ENCODE peak calls at places on chromosome 17, in ten cellular contexts. B, C, P, V, X, M, K, U, A and J are unnamed samples. For H3K36me3, the result is how much of the 10 kb centered on the place peaks cover.

GRCh38 chr17:35540589-35541404 is 3.3 kb upstream of the SLFN12L start:
- DNase-seq in B (no peak), C (peak), P (no peak), V (no peak), X (no peak), M (no peak), K (peak), U (no peak), A (peak), J (no peak)

GRCh38 chr17:42421479-42422332 is 1.4 kb downstream of the CAVIN1 start:
- DNase-seq in B (peak), C (peak), P (no peak), V (peak), X (peak), M (peak), K (peak), U (no peak), A (peak), J (peak)

GRCh38 chr17:73640691-73641090 is 3.6 kb downstream of the SDK2 start:
- DNase-seq in B (no peak), C (peak), P (no peak), V (peak), X (no peak), M (no peak), K (no peak), U (no peak), A (no peak), J (no peak)

GRCh38 chr17:2688351-2689342 is 22.9 kb downstream of the CLUH start:
- DNase-seq in B (no peak), C (no peak), P (no peak), V (peak), X (peak), M (peak), K (no peak), U (no peak), A (peak), J (no peak)

GRCh38 chr17:7889166-7889584 is 586 bp downstream of the CHD3 start:
- DNase-seq in B (peak), C (peak), P (peak), V (peak), X (peak), M (peak), K (peak), U (no peak), A (peak), J (peak)

GRCh38 chr17:50331085-50331791 is 14.7 kb upstream of the XYLT2 start:
- DNase-seq in B (peak), C (no peak), P (no peak), V (peak), X (no peak), M (no peak), K (peak), U (no peak), A (no peak), J (no peak)

GRCh38 chr17:35982409-35983191 is 1.3 kb upstream of the CCL16 start:
- DNase-seq in B (no peak), C (no peak), P (no peak), V (no peak), X (no peak), M (no peak), K (no peak), U (no peak), A (no peak), J (no peak)

GRCh38 chr17:75679706-75680201 is 12.6 kb downstream of the SAP30BP start:
- DNase-seq in B (no peak), C (no peak), P (no peak), V (no peak), X (no peak), M (no peak), K (peak), U (no peak), A (no peak), J (no peak)

GRCh38 chr17:45895304-45895968 is 1.1 kb downstream of the MAPT start:
- DNase-seq in B (no peak), C (no peak), P (no peak), V (peak), X (no peak), M (peak), K (peak), U (peak), A (no peak), J (no peak)

GRCh38 chr17:76196675-76197074 is 43.6 kb downstream of the RNF157 start:
- DNase-seq in B (no peak), C (no peak), P (no peak), V (no peak), X (peak), M (no peak), K (no peak), U (no peak), A (no peak), J (no peak)

GRCh38 chr17:12074346-12074745 is 53.7 kb downstream of the MAP2K4 start:
- DNase-seq in B (no peak), C (no peak), P (no peak), V (no peak), X (no peak), M (no peak), K (no peak), U (no peak), A (no peak), J (no peak)

GRCh38 chr17:51164911-51165679 is 1.1 kb upstream of the NME2 start:
- DNase-seq in B (no peak), C (peak), P (no peak), V (peak), X (no peak), M (peak), K (peak), U (no peak), A (no peak), J (no peak)

GRCh38 chr17:74690409-74690825 is 22.3 kb downstream of the CD300LF start:
- DNase-seq in B (no peak), C (no peak), P (peak), V (no peak), X (no peak), M (no peak), K (no peak), U (no peak), A (no peak), J (peak)

GRCh38 chr17:48195910-48196309 is 88.3 kb downstream of the SNX11 start:
- DNase-seq in B (no peak), C (no peak), P (no peak), V (no peak), X (no peak), M (no peak), K (no peak), U (no peak), A (no peak), J (no peak)

GRCh38 chr17:31598921-31599571 is 207.6 kb downstream of the RAB11FIP4 start:
- DNase-seq in B (no peak), C (no peak), P (no peak), V (no peak), X (no peak), M (no peak), K (peak), U (no peak), A (no peak), J (no peak)

GRCh38 chr17:28916302-28916934 is 13.5 kb upstream of the DHRS13 start:
- DNase-seq in B (no peak), C (peak), P (no peak), V (peak), X (no peak), M (no peak), K (peak), U (peak), A (peak), J (no peak)

GRCh38 chr17:49742256-49742655 is 21.7 kb downstream of the FAM117A start:
- DNase-seq in B (peak), C (no peak), P (no peak), V (no peak), X (no peak), M (no peak), K (peak), U (no peak), A (no peak), J (no peak)

GRCh38 chr17:7029659-7030058 is 6.2 kb upstream of the SLC16A13 start:
- DNase-seq in B (no peak), C (no peak), P (no peak), V (peak), X (no peak), M (no peak), K (no peak), U (peak), A (peak), J (no peak)

GRCh38 chr17:77527836-77528505 is 387.2 kb downstream of the SEC14L1 start:
- DNase-seq in B (no peak), C (no peak), P (no peak), V (peak), X (no peak), M (no peak), K (no peak), U (no peak), A (no peak), J (peak)

DNA sequence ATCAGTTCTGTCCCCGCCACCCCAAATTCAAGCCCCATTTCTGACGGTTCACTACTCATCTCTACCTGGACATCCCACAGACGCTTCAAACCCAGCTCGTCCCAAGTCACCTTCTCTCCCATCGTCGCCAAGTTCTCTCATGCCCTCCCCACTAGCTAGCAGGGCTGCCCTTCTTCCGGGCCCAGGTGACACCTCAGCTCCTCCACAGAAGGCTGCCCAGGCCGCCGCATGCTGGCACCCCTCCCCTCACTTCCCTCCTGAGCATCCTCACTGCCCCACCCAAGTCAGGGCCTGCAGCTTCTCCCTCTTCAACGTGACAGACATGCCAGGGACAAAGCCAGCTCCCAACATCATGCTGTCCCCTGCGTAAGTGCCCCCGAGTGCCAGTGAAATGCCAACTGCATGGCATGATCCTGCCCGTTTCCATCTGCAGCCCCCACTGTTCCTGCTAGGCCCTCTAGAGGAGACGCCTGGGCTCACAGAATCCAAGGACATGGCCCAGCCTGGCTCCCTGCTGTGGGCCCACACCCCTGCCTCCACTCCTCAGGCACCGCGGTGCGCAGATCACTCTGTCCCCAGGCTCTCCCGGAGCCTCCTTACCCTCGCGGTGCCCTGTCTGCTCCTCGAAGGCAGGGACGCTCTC is 5.9 kb downstream of the CYB561 start:
- DNase-seq in B (no peak), C (no peak), P (no peak), V (peak), X (no peak), M (peak), K (no peak), U (peak), A (no peak), J (peak)
- H3K27ac ChIP-seq in B (no peak), C (no peak), P (no peak), V (no peak), X (peak), M (no peak), K (no peak), U (peak), A (no peak), J (no peak)

GRCh38 chr17:39704821-39705551 is 5.1 kb downstream of the ERBB2 start:
- DNase-seq in B (peak), C (no peak), P (no peak), V (peak), X (no peak), M (peak), K (peak), U (no peak), A (no peak), J (no peak)

GRCh38 chr17:39703913-39704312 is 4.0 kb downstream of the ERBB2 start:
- DNase-seq in B (no peak), C (no peak), P (no peak), V (no peak), X (no peak), M (no peak), K (no peak), U (no peak), A (no peak), J (no peak)

GRCh38 chr17:39701784-39702422 is 2.0 kb downstream of the ERBB2 start:
- DNase-seq in B (no peak), C (no peak), P (no peak), V (no peak), X (no peak), M (no peak), K (no peak), U (no peak), A (no peak), J (peak)

GRCh38 chr17:39701012-39701783 is 1.3 kb downstream of the ERBB2 start:
- DNase-seq in B (no peak), C (no peak), P (no peak), V (no peak), X (no peak), M (no peak), K (no peak), U (no peak), A (no peak), J (no peak)

GRCh38 chr17:39702901-39703893 is 3.3 kb downstream of the ERBB2 start:
- DNase-seq in B (no peak), C (no peak), P (no peak), V (no peak), X (no peak), M (no peak), K (no peak), U (no peak), A (no peak), J (no peak)
- H3K36me3 ChIP-seq in B (under half), C (under half), P (under half), V (under half), X (under half), M (under half), K (under half), U (under half), A (under half), J (under half)

GRCh38 chr17:17892731-17893130 is 55.9 kb upstream of the SREBF1 start:
- DNase-seq in B (no peak), C (no peak), P (no peak), V (peak), X (no peak), M (no peak), K (no peak), U (no peak), A (no peak), J (peak)

GRCh38 chr17:17897442-17897841 is 60.7 kb upstream of the SREBF1 start:
- DNase-seq in B (no peak), C (no peak), P (no peak), V (no peak), X (no peak), M (no peak), K (no peak), U (no peak), A (no peak), J (no peak)

GRCh38 chr17:17898673-17899072 is 61.9 kb upstream of the SREBF1 start:
- DNase-seq in B (no peak), C (no peak), P (no peak), V (no peak), X (no peak), M (no peak), K (no peak), U (no peak), A (no peak), J (no peak)

GRCh38 chr17:17899486-17899885 is 62.7 kb upstream of the SREBF1 start:
- DNase-seq in B (no peak), C (no peak), P (no peak), V (no peak), X (no peak), M (no peak), K (no peak), U (no peak), A (no peak), J (peak)

GRCh38 chr17:17896746-17897145 is 60.0 kb upstream of the SREBF1 start:
- DNase-seq in B (no peak), C (no peak), P (no peak), V (peak), X (no peak), M (no peak), K (no peak), U (no peak), A (no peak), J (peak)
- H3K27ac ChIP-seq in B (no peak), C (no peak), P (no peak), V (no peak), X (no peak), M (no peak), K (no peak), U (no peak), A (no peak), J (no peak)

GRCh38 chr17:82348434-82348833 is 10.6 kb upstream of the TEX19 start:
- DNase-seq in B (no peak), C (no peak), P (no peak), V (no peak), X (no peak), M (peak), K (no peak), U (no peak), A (no peak), J (no peak)
- H3K36me3 ChIP-seq in B (under half), C (under half), P (under half), V (under half), X (under half), M (under half), K (under half), U (under half), A (under half), J (under half)